ENCODE peak calls at places on chromosomes 16 and 17, in eight cellular contexts. G is SK-N-SH, N is prostate gland, F is cardiac muscle cell, K is OCI-LY7, Y is hepatocyte, R is A549, I is psoas muscle. M is an unnamed sample.

GRCh38 chr16:15749371-15749770 is 99.3 kb downstream of the NDE1 start:
- DNase-seq in G (no peak), N (no peak), F (no peak), K (no peak), Y (no peak), R (no peak), I (no peak), M (no peak)

GRCh38 chr16:57366544-57367040 is 5.7 kb upstream of the CX3CL1 start:
- DNase-seq in G (no peak), N (no peak), F (peak; percentile 63), K (no peak), Y (no peak), R (no peak), I (no peak), M (no peak)

GRCh38 chr16:57696240-57696639 is 1.6 kb downstream of the DRC7 start:
- DNase-seq in G (no peak), N (no peak), F (no peak), K (no peak), Y (no peak), R (no peak), I (no peak), M (no peak)

GRCh38 chr16:87822002-87822390 is 47.3 kb downstream of the SLC7A5 start:
- DNase-seq in G (no peak), N (no peak), F (no peak), K (no peak), Y (no peak), R (no peak), I (no peak), M (no peak)

GRCh38 chr16:17101646-17102045 is 369.1 kb downstream of the XYLT1 start:
- DNase-seq in G (no peak), N (no peak), F (no peak), K (peak; percentile 40), Y (no peak), R (peak; percentile 19), I (no peak), M (no peak)

GRCh38 chr17:16013943-16014407 is 14.4 kb downstream of the TTC19 start:
- DNase-seq in G (peak; percentile 50), N (no peak), F (peak; percentile 85), K (no peak), Y (peak; percentile 57), R (peak; percentile 78), I (no peak), M (peak; percentile 64)

GRCh38 chr17:41116292-41116691 is 1.9 kb downstream of the KRTAP4-11 start:
- DNase-seq in G (no peak), N (no peak), F (no peak), K (peak; percentile 11), Y (no peak), R (no peak), I (no peak), M (no peak)

GRCh38 chr16:85234310-85235235 is 122.3 kb upstream of the CIBAR2 start:
- DNase-seq in G (peak; percentile 96), N (no peak), F (peak; percentile 92), K (no peak), Y (peak; percentile 92), R (peak; percentile 37), I (peak; percentile 76), M (peak; percentile 50)

GRCh38 chr17:48642059-48642842 is 16.1 kb upstream of the HOXB9 start:
- DNase-seq in G (peak; percentile 35), N (no peak), F (no peak), K (no peak), Y (no peak), R (peak; percentile 81), I (no peak), M (no peak)
- TF ChIP-seq CTCF in G (no peak), N (no peak), F (no peak), K (no peak), Y (no peak), R (peak; percentile 24), I (no peak), M (no peak)

GRCh38 chr16:54873081-54873480 is 57.6 kb upstream of the IRX5 start:
- DNase-seq in G (no peak), N (no peak), F (no peak), K (no peak), Y (no peak), R (no peak), I (no peak), M (no peak)

GRCh38 chr16:54879681-54880080 is 51.0 kb upstream of the IRX5 start:
- DNase-seq in G (no peak), N (no peak), F (no peak), K (no peak), Y (no peak), R (peak; percentile 24), I (no peak), M (peak; percentile 17)

GRCh38 chr16:54870151-54870550 is 60.5 kb upstream of the IRX5 start:
- DNase-seq in G (no peak), N (no peak), F (no peak), K (no peak), Y (no peak), R (no peak), I (no peak), M (no peak)

GRCh38 chr16:54875443-54875842 is 55.2 kb upstream of the IRX5 start:
- DNase-seq in G (no peak), N (no peak), F (no peak), K (no peak), Y (no peak), R (no peak), I (no peak), M (no peak)
- H3K27ac ChIP-seq in G (no peak overlapping the region), N (no peak overlapping the region), F (no peak overlapping the region), K (no peak overlapping the region), Y (no peak overlapping the region), R (no peak overlapping the region), I (no peak overlapping the region), M (no peak overlapping the region)

GRCh38 chr16:47317465-47318240 is 143.2 kb downstream of the ITFG1 start:
- DNase-seq in G (no peak), N (no peak), F (no peak), K (no peak), Y (no peak), R (no peak), I (no peak), M (no peak)

GRCh38 chr16:47320546-47321315 is 140.1 kb downstream of the ITFG1 start:
- DNase-seq in G (peak; percentile 3), N (no peak), F (peak; percentile 6), K (no peak), Y (no peak), R (no peak), I (no peak), M (no peak)

GRCh38 chr16:47323241-47323640 is 137.6 kb downstream of the ITFG1 start:
- DNase-seq in G (no peak), N (no peak), F (no peak), K (no peak), Y (no peak), R (no peak), I (no peak), M (no peak)
- TF ChIP-seq CTCF in G (no peak), N (no peak), F (no peak), K (no peak), Y (no peak), R (no peak), I (no peak), M (no peak)

DNA sequence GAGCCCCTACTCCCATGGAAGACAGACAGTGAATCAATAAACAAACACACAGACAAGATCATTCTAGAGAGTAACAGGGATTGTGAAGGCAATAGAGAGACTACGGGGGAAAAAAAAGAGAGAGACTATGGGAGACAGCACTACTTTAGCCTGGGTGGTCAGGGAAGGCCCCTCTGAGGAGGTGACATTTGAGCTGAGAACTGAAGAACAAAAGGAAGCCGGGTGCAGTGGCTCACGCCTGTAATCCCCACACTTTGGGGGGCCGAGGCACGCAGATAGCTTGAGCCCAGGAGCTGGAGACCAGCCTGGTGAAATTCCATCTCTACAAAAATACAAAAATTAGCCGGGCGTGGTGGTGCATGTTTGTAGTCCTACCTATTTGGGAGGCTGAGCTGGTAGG is 29.2 kb downstream of the SALL1 start:
- DNase-seq in G (no peak), N (no peak), F (no peak), K (no peak), Y (no peak), R (no peak), I (no peak), M (no peak)
- H3K27ac ChIP-seq in G (no peak overlapping the region), N (no peak overlapping the region), F (no peak overlapping the region), K (no peak overlapping the region), Y (no peak overlapping the region), R (no peak overlapping the region), I (no peak overlapping the region), M (no peak overlapping the region)